ENCODE peak calls at places on chromosomes 2 and 18, in nine cellular contexts. W is stimulated activated CD4-positive, alpha-beta T cell treated with anti-CD3 and anti-CD28 coated beads, TNF-alpha, amount 100 ng/mL, for 4 hours; X is H9; Y is choroid plexus epithelial cell; L is lower leg skin; Z is C1 segment of cervical spinal cord; M is stimulated activated naive CD4-positive, alpha-beta T cell; R is HTR-8/SVneo; P is NCI-H1048. B is an unnamed sample.

GRCh38 chr2:66443977-66444855 is 9.3 kb downstream of the MEIS1 start:
- DNase-seq in W (no peak), X (no peak), Y (peak; percentile 21), L (no peak), Z (peak; percentile 35), M (no peak), R (no peak), P (no peak), B (peak; percentile 73)

GRCh38 chr18:2303517-2304238 is 267.6 kb downstream of the METTL4 start:
- DNase-seq in W (no peak), X (no peak), Y (peak; percentile 46), L (no peak), Z (no peak), M (no peak), R (peak; percentile 7), P (no peak), B (peak; percentile 64)

GRCh38 chr2:21072477-21073242 is 28.8 kb upstream of the APOB start:
- DNase-seq in W (no peak), X (no peak), Y (no peak), L (no peak), Z (no peak), M (no peak), R (no peak), P (no peak), B (no peak)

GRCh38 chr2:197799072-197799471 is 5.3 kb upstream of the PLCL1 start:
- DNase-seq in W (no peak), X (no peak), Y (no peak), L (no peak), Z (no peak), M (no peak), R (no peak), P (no peak), B (no peak)

GRCh38 chr2:8086796-8087479 is 594.9 kb upstream of the ID2 start:
- DNase-seq in W (no peak), X (no peak), Y (peak; percentile 83), L (no peak), Z (no peak), M (no peak), R (no peak), P (no peak), B (peak; percentile 99)

GRCh38 chr2:16773080-16773713 is 107.6 kb upstream of the CYRIA start:
- DNase-seq in W (no peak), X (peak; percentile 53), Y (peak; percentile 76), L (no peak), Z (no peak), M (no peak), R (peak; percentile 10), P (peak; percentile 15), B (peak; percentile 52)

GRCh38 chr18:13376841-13377351 is 158.3 kb downstream of the LDLRAD4 start:
- DNase-seq in W (peak; percentile 52), X (no peak), Y (no peak), L (peak; percentile 78), Z (no peak), M (peak; percentile 69), R (no peak), P (no peak), B (no peak)

GRCh38 chr2:59881214-59881613 is 672.2 kb downstream of the BCL11A start:
- DNase-seq in W (no peak), X (no peak), Y (no peak), L (no peak), Z (no peak), M (no peak), R (no peak), P (no peak), B (no peak)

GRCh38 chr2:166384774-166385173 is 9.0 kb upstream of the SCN9A start:
- DNase-seq in W (no peak), X (no peak), Y (peak; percentile 55), L (no peak), Z (no peak), M (no peak), R (no peak), P (no peak), B (peak; percentile 51)

GRCh38 chr2:148882051-148882450 is 7.0 kb downstream of the KIF5C start:
- DNase-seq in W (no peak), X (no peak), Y (no peak), L (no peak), Z (no peak), M (no peak), R (no peak), P (no peak), B (no peak)

GRCh38 chr2:16660039-16660619 is 5.5 kb downstream of the CYRIA start:
- DNase-seq in W (no peak), X (no peak), Y (no peak), L (peak; percentile 18), Z (no peak), M (no peak), R (no peak), P (no peak), B (no peak)

GRCh38 chr2:152568566-152568965 is 148.7 kb downstream of the PRPF40A start:
- DNase-seq in W (no peak), X (no peak), Y (no peak), L (no peak), Z (no peak), M (no peak), R (no peak), P (no peak), B (no peak)

GRCh38 chr2:137929504-137929886 is 34.8 kb upstream of the HNMT start:
- DNase-seq in W (no peak), X (no peak), Y (no peak), L (no peak), Z (no peak), M (no peak), R (no peak), P (no peak), B (no peak)

GRCh38 chr2:10283106-10284062 is 19.3 kb upstream of the HPCAL1 start:
- DNase-seq in W (no peak), X (no peak), Y (peak; percentile 51), L (no peak), Z (peak; percentile 76), M (no peak), R (peak; percentile 82), P (no peak), B (peak; percentile 83)

GRCh38 chr18:13661779-13662271 is 64.5 kb downstream of the FAM210A start:
- DNase-seq in W (no peak), X (no peak), Y (no peak), L (no peak), Z (no peak), M (no peak), R (no peak), P (no peak), B (no peak)

GRCh38 chr2:53575606-53576360 is 191.8 kb upstream of the CHAC2 start:
- DNase-seq in W (no peak), X (no peak), Y (peak; percentile 33), L (no peak), Z (no peak), M (no peak), R (no peak), P (no peak), B (peak; percentile 3)

GRCh38 chr2:206798009-206798408 is 32.6 kb downstream of the FASTKD2 start:
- DNase-seq in W (no peak), X (no peak), Y (no peak), L (no peak), Z (no peak), M (peak; percentile 41), R (no peak), P (no peak), B (no peak)

GRCh38 chr2:207149253-207150213 is 16.2 kb downstream of the KLF7 start:
- DNase-seq in W (no peak), X (no peak), Y (peak; percentile 50), L (no peak), Z (no peak), M (no peak), R (no peak), P (no peak), B (no peak)

GRCh38 chr2:45809205-45809604 is 157.7 kb downstream of the PRKCE start:
- DNase-seq in W (no peak), X (no peak), Y (no peak), L (no peak), Z (no peak), M (no peak), R (no peak), P (no peak), B (no peak)

GRCh38 chr2:14530506-14530905 is 102.0 kb upstream of the LRATD1 start:
- DNase-seq in W (no peak), X (no peak), Y (peak; percentile 9), L (no peak), Z (no peak), M (no peak), R (no peak), P (no peak), B (peak; percentile 67)

GRCh38 chr18:77144451-77145118 is 12.0 kb upstream of the MBP start:
- DNase-seq in W (no peak), X (no peak), Y (no peak), L (peak; percentile 45), Z (no peak), M (no peak), R (no peak), P (no peak), B (no peak)

GRCh38 chr2:25077792-25078170 is 35.9 kb downstream of the EFR3B start:
- DNase-seq in W (no peak), X (no peak), Y (no peak), L (no peak), Z (no peak), M (no peak), R (no peak), P (no peak), B (no peak)

GRCh38 chr2:19176977-19177376 is 181.4 kb downstream of the OSR1 start:
- DNase-seq in W (no peak), X (no peak), Y (peak; percentile 87), L (no peak), Z (no peak), M (no peak), R (peak; percentile 21), P (no peak), B (peak; percentile 70)

GRCh38 chr18:9506046-9506792 is 30.9 kb downstream of the RALBP1 start:
- DNase-seq in W (no peak), X (no peak), Y (peak; percentile 50), L (no peak), Z (no peak), M (no peak), R (no peak), P (no peak), B (no peak)

GRCh38 chr2:57407742-57408343 is 638.8 kb upstream of the VRK2 start:
- DNase-seq in W (no peak), X (peak; percentile 39), Y (peak; percentile 28), L (no peak), Z (no peak), M (no peak), R (no peak), P (no peak), B (no peak)

GRCh38 chr2:222707689-222708273 is 36.3 kb downstream of the MOGAT1 start:
- DNase-seq in W (no peak), X (no peak), Y (no peak), L (no peak), Z (no peak), M (no peak), R (no peak), P (no peak), B (peak; percentile 81)

GRCh38 chr18:8801263-8801901 is 96.0 kb downstream of the MTCL1 start:
- DNase-seq in W (no peak), X (no peak), Y (peak; percentile 92), L (no peak), Z (no peak), M (no peak), R (peak; percentile 40), P (no peak), B (peak; percentile 78)

GRCh38 chr2:7525746-7526145 is 608.5 kb downstream of the RNF144A start:
- DNase-seq in W (no peak), X (no peak), Y (no peak), L (no peak), Z (no peak), M (no peak), R (no peak), P (no peak), B (no peak)

GRCh38 chr2:177239934-177240600 is 24.5 kb downstream of the NFE2L2 start:
- DNase-seq in W (no peak), X (no peak), Y (peak; percentile 71), L (no peak), Z (peak; percentile 62), M (peak; percentile 27), R (peak; percentile 35), P (no peak), B (peak; percentile 80)